ENCODE peak calls at places on chromosome 1, in seven cellular contexts. Y is DMS 273 treated with DMSO at 0.1 percent for 48 hours; Z is GF-D8; M is NCI-H460; S is activated naive CD4-positive, alpha-beta T cell treated with anti-CD3 and anti-CD28 coated beads for 36 hours; K is naive thymus-derived CD8-positive, alpha-beta T cell; G is 8988T. R is an unnamed sample.

GRCh38 chr1:27627051-27627450 is 7.9 kb downstream of the FGR start:
- DNase-seq in Y (no peak), G (no peak), Z (no peak), S (no peak), M (no peak), K (no peak), R (no peak)

GRCh38 chr1:41328011-41328615 is 33.1 kb upstream of the FOXO6 start:
- DNase-seq in Z (no peak), S (no peak), K (no peak), M (no peak), G (no peak), Y (peak), R (peak)

GRCh38 chr1:246159290-246160227 is 347.5 kb downstream of the SMYD3 start:
- DNase-seq in Y (no peak), S (no peak), Z (no peak), G (no peak), M (no peak), K (no peak), R (no peak)

GRCh38 chr1:117544509-117545109 is 61.2 kb upstream of the TENT5C start:
- DNase-seq in G (no peak), Z (no peak), S (no peak), M (no peak), Y (no peak), K (no peak), R (no peak)

GRCh38 chr1:107277022-107277421 is 136.2 kb downstream of the NTNG1 start:
- DNase-seq in Z (no peak), Y (peak), S (peak), M (peak), K (no peak), G (no peak), R (peak)

GRCh38 chr1:113370868-113371267 is 19.4 kb upstream of the MAGI3 start:
- DNase-seq in G (no peak), Y (no peak), S (no peak), Z (no peak), M (no peak), K (no peak), R (no peak)

GRCh38 chr1:189628857-189629256 is 848.8 kb downstream of the BRINP3 start:
- DNase-seq in G (no peak), M (no peak), Z (no peak), K (no peak), Y (no peak), S (no peak), R (peak)

GRCh38 chr1:76503100-76503499 is 364.2 kb upstream of the ST6GALNAC5 start:
- DNase-seq in K (no peak), Y (no peak), M (no peak), S (no peak), Z (no peak), G (no peak), R (no peak)

GRCh38 chr1:171486048-171486519 is 754 bp downstream of the PRRC2C start:
- DNase-seq in S (peak), K (peak), Y (no peak), G (no peak), Z (peak), M (peak), R (peak)

GRCh38 chr1:206467915-206468314 is 2.4 kb upstream of the IKBKE start:
- DNase-seq in S (peak), Y (no peak), K (no peak), M (no peak), Z (peak), G (no peak), R (peak)

GRCh38 chr1:173267453-173267945 is 60.4 kb upstream of the TNFSF4 start:
- DNase-seq in S (no peak), G (no peak), M (no peak), Y (no peak), K (no peak), Z (no peak), R (peak)

GRCh38 chr1:14507227-14507626 is 91.3 kb upstream of the KAZN start:
- DNase-seq in Z (no peak), Y (no peak), M (no peak), K (no peak), G (no peak), S (no peak), R (peak)

GRCh38 chr1:36847761-36848160 is 186.6 kb downstream of the GRIK3 start:
- DNase-seq in Y (peak), Z (no peak), G (no peak), M (no peak), S (no peak), K (no peak), R (no peak)

GRCh38 chr1:185646202-185646683 is 87.9 kb upstream of the HMCN1 start:
- DNase-seq in M (peak), Y (peak), G (peak), S (no peak), K (no peak), Z (no peak), R (peak)

GRCh38 chr1:26942656-26943055 is 17.6 kb downstream of the KDF1 start:
- DNase-seq in M (no peak), Y (no peak), Z (no peak), K (no peak), S (no peak), G (no peak), R (no peak)